ENCODE peak calls at places on chromosomes 3 and 15, in seven cellular contexts. F is K562, B is IMR-90, U is uterus, Q is ovary, H is endothelial cell of umbilical vein, E is heart left ventricle. S is an unnamed sample.

GRCh38 chr15:80978685-80979084 is 10.9 kb downstream of the MESD start:
- DNase-seq in F (peak; percentile 43), B (peak; percentile 61), U (no peak), Q (no peak), H (peak; percentile 58), E (no peak), S (no peak)

GRCh38 chr15:70852501-70853269 is 1.3 kb downstream of the LARP6 start:
- DNase-seq in F (no peak), B (peak; percentile 88), U (no peak), Q (no peak), H (peak; percentile 28), E (no peak), S (no peak)

GRCh38 chr15:38038659-38039442 is 104.4 kb downstream of the TMCO5A start:
- DNase-seq in F (no peak), B (peak; percentile 89), U (no peak), Q (no peak), H (no peak), E (no peak), S (no peak)

GRCh38 chr3:73868688-73869315 is 244.1 kb upstream of the PDZRN3 start:
- DNase-seq in F (peak; percentile 2), B (peak; percentile 38), U (peak; percentile 18), Q (peak; percentile 15), H (peak; percentile 5), E (no peak), S (no peak)

GRCh38 chr3:111723293-111723963 is 128.3 kb upstream of the ZBED2 start:
- DNase-seq in F (no peak), B (peak; percentile 80), U (no peak), Q (no peak), H (peak; percentile 56), E (no peak), S (no peak)

GRCh38 chr3:58306662-58307286 is 454 bp downstream of the HTD2 start:
- DNase-seq in F (peak; percentile 29), B (peak; percentile 30), U (peak; percentile 54), Q (peak; percentile 73), H (peak; percentile 40), E (peak; percentile 66), S (peak; percentile 45)

GRCh38 chr3:24548278-24548677 is 53.6 kb upstream of the THRB start:
- DNase-seq in F (no peak), B (no peak), U (no peak), Q (no peak), H (no peak), E (no peak), S (no peak)

GRCh38 chr3:58679451-58679850 is 12.9 kb upstream of the FAM3D start:
- DNase-seq in F (no peak), B (peak; percentile 21), U (no peak), Q (no peak), H (no peak), E (no peak), S (no peak)

GRCh38 chr3:156465222-156465621 is 89.7 kb downstream of the SSR3 start:
- DNase-seq in F (no peak), B (no peak), U (no peak), Q (no peak), H (no peak), E (no peak), S (no peak)

GRCh38 chr3:136194409-136195257 is 1.5 kb downstream of the MSL2 start:
- DNase-seq in F (no peak), B (peak; percentile 23), U (no peak), Q (peak; percentile 27), H (peak; percentile 49), E (no peak), S (no peak)

GRCh38 chr3:156535162-156535627 is 19.7 kb downstream of the SSR3 start:
- DNase-seq in F (peak; percentile 44), B (peak; percentile 100), U (peak; percentile 81), Q (peak; percentile 60), H (peak; percentile 94), E (no peak), S (peak; percentile 51)

GRCh38 chr3:4474683-4475490 is 7.8 kb upstream of the SUMF1 start:
- DNase-seq in F (peak; percentile 42), B (peak; percentile 69), U (no peak), Q (no peak), H (peak; percentile 97), E (no peak), S (peak; percentile 25)

GRCh38 chr3:123447749-123448502 is 964 bp downstream of the ADCY5 start:
- DNase-seq in F (peak; percentile 78), B (no peak), U (no peak), Q (peak; percentile 62), H (no peak), E (peak; percentile 77), S (no peak)

GRCh38 chr3:7734456-7734855 is 767.2 kb upstream of the LMCD1 start:
- DNase-seq in F (no peak), B (no peak), U (no peak), Q (no peak), H (peak; percentile 71), E (no peak), S (no peak)

GRCh38 chr3:49725906-49726681 is 2.3 kb upstream of the GMPPB start:
- DNase-seq in F (no peak), B (no peak), U (peak; percentile 18), Q (no peak), H (no peak), E (no peak), S (no peak)

GRCh38 chr3:145678401-145678800 is 482.6 kb downstream of the PLOD2 start:
- DNase-seq in F (no peak), B (no peak), U (no peak), Q (no peak), H (no peak), E (no peak), S (no peak)

GRCh38 chr3:29176501-29176900 is 104.4 kb upstream of the RBMS3 start:
- DNase-seq in F (no peak), B (no peak), U (no peak), Q (peak; percentile 14), H (no peak), E (no peak), S (no peak)

GRCh38 chr3:192802957-192803899 is 75.9 kb upstream of the FGF12 start:
- DNase-seq in F (peak; percentile 34), B (peak; percentile 59), U (no peak), Q (no peak), H (peak; percentile 49), E (no peak), S (no peak)

GRCh38 chr15:62469874-62470688 is 305.0 kb upstream of the C2CD4B start:
- DNase-seq in F (no peak), B (peak; percentile 90), U (peak; percentile 59), Q (no peak), H (no peak), E (no peak), S (peak; percentile 66)

GRCh38 chr15:81080946-81081345 is 53.1 kb upstream of the CFAP161 start:
- DNase-seq in F (no peak), B (no peak), U (no peak), Q (no peak), H (no peak), E (no peak), S (no peak)

GRCh38 chr15:27681038-27681437 is 418.1 kb downstream of the OCA2 start:
- DNase-seq in F (no peak), B (no peak), U (no peak), Q (no peak), H (no peak), E (no peak), S (no peak)

GRCh38 chr15:27679621-27680521 is 419.2 kb downstream of the OCA2 start:
- DNase-seq in F (no peak), B (no peak), U (no peak), Q (no peak), H (no peak), E (no peak), S (no peak)

GRCh38 chr15:27676647-27677046 is 422.5 kb downstream of the OCA2 start:
- DNase-seq in F (no peak), B (no peak), U (no peak), Q (no peak), H (no peak), E (no peak), S (no peak)

GRCh38 chr15:27677951-27678350 is 421.2 kb downstream of the OCA2 start:
- DNase-seq in F (no peak), B (no peak), U (no peak), Q (no peak), H (no peak), E (no peak), S (no peak)

GRCh38 chr15:27679203-27679602 is 419.9 kb downstream of the OCA2 start:
- DNase-seq in F (no peak), B (no peak), U (no peak), Q (no peak), H (no peak), E (no peak), S (no peak)
- H3K9me3 ChIP-seq in F (no peaks in the 10 kb centered on the region), B (peaks cover 34% of the 10 kb centered on the region), U (no peaks in the 10 kb centered on the region), Q (no peaks in the 10 kb centered on the region), H (peaks cover 8% of the 10 kb centered on the region), E (no peaks in the 10 kb centered on the region), S (no peaks in the 10 kb centered on the region)

DNA sequence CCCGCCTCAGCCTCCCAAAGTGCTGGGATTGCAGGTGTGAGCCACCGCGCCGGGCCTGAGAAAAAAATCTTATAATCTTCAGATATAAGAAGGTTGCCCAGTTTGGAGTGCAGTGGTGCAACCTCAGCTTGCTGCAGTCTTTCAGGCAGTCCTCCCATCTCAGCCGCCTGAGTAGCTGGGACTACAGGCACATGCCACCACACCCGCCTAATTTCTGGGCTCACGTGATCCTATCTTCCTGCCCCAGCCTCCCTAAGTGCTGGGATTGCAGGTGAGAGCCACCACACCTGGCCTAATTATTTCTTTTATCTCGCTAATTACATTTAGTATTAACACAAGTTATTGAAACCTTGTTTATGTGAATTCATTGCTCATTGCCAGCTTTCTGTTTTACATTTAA is 13.5 kb downstream of the PAK2 start:
- DNase-seq in F (no peak), B (no peak), U (no peak), Q (no peak), H (no peak), E (no peak), S (no peak)
- TF ChIP-seq POLR2A in F (no peak), B (no peak), U (no peak), Q (no peak), H (no peak), E (no peak), S (no peak)

DNA sequence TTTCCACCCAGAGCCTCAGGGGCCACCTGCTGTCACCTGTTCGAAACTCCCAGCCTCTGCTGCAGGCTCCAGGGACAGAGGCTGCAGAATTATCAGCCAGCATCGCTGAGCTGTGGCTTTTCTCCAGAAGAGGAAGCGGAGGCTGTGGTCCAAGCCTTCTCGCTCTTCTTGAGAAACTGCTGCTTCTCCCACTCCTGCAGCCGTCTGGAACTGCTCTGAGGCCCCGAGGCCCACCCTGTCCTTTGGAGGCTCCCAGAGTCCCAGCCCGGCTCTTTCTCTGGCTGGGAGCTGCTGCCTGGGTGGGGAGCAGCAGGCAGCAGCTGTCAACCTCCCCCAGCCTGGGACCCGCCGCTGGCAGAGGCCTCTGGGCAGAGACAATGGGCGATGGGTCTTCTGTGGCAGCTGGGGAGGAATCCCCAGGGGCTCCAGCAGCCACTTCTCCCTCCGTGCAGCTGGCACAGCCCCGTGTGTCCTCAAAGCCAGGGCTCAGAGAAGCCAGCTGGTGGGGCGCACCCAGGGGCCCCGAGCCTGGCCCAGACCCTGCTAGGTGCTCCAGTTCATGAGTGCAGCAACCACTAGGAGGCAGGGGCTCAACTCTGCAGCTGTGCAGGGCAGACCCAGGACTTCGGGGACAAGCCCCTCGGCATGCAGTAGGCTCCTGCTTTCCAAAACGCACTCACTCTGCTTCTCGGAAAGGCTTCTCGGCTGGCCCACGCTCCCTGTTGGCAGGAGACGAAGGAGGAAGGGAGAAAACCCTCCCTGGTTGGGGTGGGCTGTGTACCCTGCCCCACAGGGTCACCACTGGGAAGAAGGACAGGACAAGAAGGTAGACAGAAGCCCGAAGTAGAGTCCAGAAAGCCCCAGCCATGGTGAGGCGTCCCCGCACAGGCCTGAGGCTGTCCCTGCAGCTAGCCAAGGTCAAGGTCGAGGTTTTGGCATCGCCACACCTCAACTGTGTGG is 49.9 kb upstream of the FURIN start:
- DNase-seq in F (no peak), B (no peak), U (no peak), Q (no peak), H (no peak), E (peak; percentile 75), S (no peak)
- H3K9me3 ChIP-seq in F (no peaks in the 10 kb centered on the region), B (no peaks in the 10 kb centered on the region), U (no peaks in the 10 kb centered on the region), Q (no peaks in the 10 kb centered on the region), H (no peaks in the 10 kb centered on the region), E (no peaks in the 10 kb centered on the region), S (no peaks in the 10 kb centered on the region)

GRCh38 chr3:15064835-15065549 is at the start of gene MRPS25:
- DNase-seq in F (peak; percentile 95), B (peak; percentile 92), U (peak; percentile 83), Q (peak; percentile 88), H (peak; percentile 96), E (peak; percentile 95), S (peak; percentile 87)
- TF ChIP-seq POLR2A in F (peak; percentile 99), B (peak; percentile 78), U (peak; percentile 85), Q (peak; percentile 73), H (peak; percentile 96), E (peak; percentile 93), S (peak; percentile 94)

S was measured in gastrocnemius medialis.